ENCODE peak calls at places on chromosomes 1 and 21, in ten cellular contexts. W, I, G, A, Q, O, Y, F, X and S are unnamed samples.

GRCh38 chr1:225469051-225469450 is 41.2 kb upstream of the LBR start:
- DNase-seq in W (no peak), I (no peak), G (no peak), A (no peak), Q (no peak), O (no peak), Y (no peak), F (no peak), X (no peak), S (no peak)

GRCh38 chr1:11967028-11967547 is 13.2 kb upstream of the MFN2 start:
- DNase-seq in W (peak), I (peak), G (no peak), A (peak), Q (no peak), O (no peak), Y (no peak), F (peak), X (no peak), S (peak)

GRCh38 chr1:185350027-185350442 is 33.0 kb upstream of the IVNS1ABP start:
- DNase-seq in W (no peak), I (no peak), G (no peak), A (no peak), Q (no peak), O (no peak), Y (no peak), F (no peak), X (no peak), S (no peak)

GRCh38 chr21:45381036-45381787 is 23.8 kb upstream of the COL18A1 start:
- DNase-seq in W (no peak), I (no peak), G (no peak), A (no peak), Q (no peak), O (no peak), Y (no peak), F (no peak), X (no peak), S (no peak)

GRCh38 chr1:156961709-156962108 is 41.3 kb downstream of the LRRC71 start:
- DNase-seq in W (peak), I (no peak), G (no peak), A (peak), Q (no peak), O (no peak), Y (peak), F (no peak), X (no peak), S (no peak)

GRCh38 chr21:33026878-33027400 is 1.2 kb downstream of the OLIG2 start:
- DNase-seq in W (no peak), I (peak), G (no peak), A (no peak), Q (no peak), O (no peak), Y (no peak), F (peak), X (no peak), S (no peak)

GRCh38 chr1:165328136-165328535 is 28.4 kb downstream of the LMX1A start:
- DNase-seq in W (no peak), I (no peak), G (no peak), A (no peak), Q (no peak), O (no peak), Y (no peak), F (no peak), X (no peak), S (no peak)

GRCh38 chr21:46229133-46229922 is 754 bp upstream of the LSS start:
- DNase-seq in W (peak), I (peak), G (no peak), A (no peak), Q (no peak), O (no peak), Y (no peak), F (no peak), X (no peak), S (peak)

GRCh38 chr1:9426291-9426711 is 113.0 kb upstream of the SLC25A33 start:
- DNase-seq in W (no peak), I (peak), G (no peak), A (no peak), Q (no peak), O (no peak), Y (peak), F (no peak), X (no peak), S (no peak)

GRCh38 chr1:64920936-64921589 is 45.3 kb downstream of the JAK1 start:
- DNase-seq in W (peak), I (no peak), G (no peak), A (no peak), Q (no peak), O (no peak), Y (no peak), F (peak), X (no peak), S (no peak)

GRCh38 chr1:20840731-20841130 is 53.6 kb upstream of the HP1BP3 start:
- DNase-seq in W (no peak), I (no peak), G (no peak), A (no peak), Q (no peak), O (no peak), Y (no peak), F (no peak), X (no peak), S (no peak)

GRCh38 chr1:74728736-74729135 is 4.1 kb downstream of the CRYZ start:
- DNase-seq in W (no peak), I (no peak), G (no peak), A (no peak), Q (no peak), O (no peak), Y (no peak), F (peak), X (no peak), S (no peak)

GRCh38 chr1:155834296-155834926 is 22.6 kb downstream of the GON4L start:
- DNase-seq in W (no peak), I (no peak), G (no peak), A (no peak), Q (peak), O (no peak), Y (no peak), F (peak), X (peak), S (no peak)

GRCh38 chr1:9780554-9781110 is 43.1 kb downstream of the CLSTN1 start:
- DNase-seq in W (no peak), I (no peak), G (no peak), A (no peak), Q (no peak), O (no peak), Y (no peak), F (no peak), X (no peak), S (no peak)

GRCh38 chr1:226656601-226657277 is 82.3 kb downstream of the ITPKB start:
- DNase-seq in W (peak), I (no peak), G (peak), A (no peak), Q (no peak), O (no peak), Y (peak), F (peak), X (no peak), S (no peak)

GRCh38 chr1:154742586-154742985 is 127.5 kb downstream of the KCNN3 start:
- DNase-seq in W (no peak), I (no peak), G (no peak), A (no peak), Q (no peak), O (no peak), Y (no peak), F (no peak), X (no peak), S (no peak)

GRCh38 chr1:175192630-175193338 is at the start of gene KIAA0040:
- DNase-seq in W (peak), I (peak), G (peak), A (peak), Q (no peak), O (peak), Y (peak), F (no peak), X (peak), S (peak)

GRCh38 chr1:191757003-191757402 is 401.3 kb upstream of the RGS18 start:
- DNase-seq in W (no peak), I (no peak), G (no peak), A (no peak), Q (no peak), O (no peak), Y (no peak), F (peak), X (no peak), S (no peak)

GRCh38 chr1:53944469-53945182 is 873 bp downstream of the IFT25 start:
- DNase-seq in W (no peak), I (no peak), G (no peak), A (no peak), Q (no peak), O (no peak), Y (no peak), F (peak), X (no peak), S (no peak)

GRCh38 chr1:226671268-226671667 is 67.8 kb downstream of the ITPKB start:
- DNase-seq in W (no peak), I (no peak), G (no peak), A (no peak), Q (no peak), O (no peak), Y (no peak), F (no peak), X (no peak), S (no peak)

GRCh38 chr1:2459757-2460156 is 16.3 kb upstream of the PLCH2 start:
- DNase-seq in W (no peak), I (no peak), G (no peak), A (no peak), Q (no peak), O (peak), Y (no peak), F (peak), X (no peak), S (no peak)
- TF ChIP-seq CTCF in W (no peak), I (no peak), G (peak), A (no peak), Q (peak), O (no peak), Y (no peak), F (peak), X (peak), S (no peak)

DNA sequence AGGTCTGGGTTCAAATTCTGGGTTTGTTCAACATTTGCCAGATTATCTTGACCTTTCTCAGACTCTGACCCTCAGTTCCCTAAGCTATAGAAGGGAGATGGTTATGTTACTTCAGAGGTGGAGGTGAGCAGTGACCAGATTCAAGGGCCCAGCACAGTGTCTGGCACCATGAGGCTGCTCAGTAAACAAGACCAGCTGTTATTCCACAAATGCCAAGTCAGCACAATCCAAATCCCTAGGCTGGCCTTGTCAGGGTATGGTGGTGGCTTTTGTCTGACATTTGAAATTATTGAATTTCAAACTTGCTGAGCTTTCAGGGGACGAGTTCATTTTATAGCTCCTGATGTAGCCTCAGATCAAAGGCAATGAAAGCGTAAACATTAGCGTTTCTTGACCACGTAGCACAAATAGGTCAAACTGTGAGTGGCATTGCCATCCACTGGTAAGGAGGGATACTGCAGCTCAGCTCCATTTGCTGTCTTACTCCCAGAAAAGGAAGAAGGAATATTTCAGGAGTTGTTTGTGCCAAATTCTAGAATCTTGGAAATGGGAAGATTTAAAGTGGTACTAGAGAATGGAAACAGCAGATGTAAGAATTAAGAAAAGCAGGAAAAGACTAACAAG is 94.3 kb upstream of the EDN2 start:
- DNase-seq in W (peak), I (no peak), G (no peak), A (no peak), Q (no peak), O (no peak), Y (no peak), F (peak), X (peak), S (no peak)
- TF ChIP-seq CTCF in W (peak), I (no peak), G (peak), A (peak), Q (peak), O (no peak), Y (no peak), F (peak), X (peak), S (peak)

DNA sequence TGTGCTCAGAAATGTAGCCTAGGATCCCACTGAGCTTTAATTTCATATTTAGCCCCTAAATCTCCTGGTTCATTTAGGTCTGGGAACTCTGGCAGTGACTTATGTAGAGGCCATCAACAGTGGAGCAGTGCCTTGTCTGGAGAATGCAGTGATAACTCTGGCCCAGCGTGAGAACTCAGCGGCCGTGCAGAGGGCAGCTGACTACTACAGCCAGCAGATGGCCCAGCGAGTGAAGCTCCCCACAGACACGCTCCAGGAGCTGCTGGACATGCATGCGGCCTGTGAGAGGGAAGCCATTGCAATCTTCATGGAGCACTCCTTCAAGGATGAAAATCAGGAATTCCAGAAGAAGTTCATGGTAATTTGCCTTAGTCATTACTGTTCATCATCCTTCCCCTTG is 17.8 kb downstream of the GBP6 start:
- DNase-seq in W (no peak), I (no peak), G (no peak), A (no peak), Q (no peak), O (no peak), Y (no peak), F (no peak), X (no peak), S (no peak)
- TF ChIP-seq CTCF in W (no peak), I (no peak), G (no peak), A (no peak), Q (no peak), O (no peak), Y (no peak), F (no peak), X (no peak), S (no peak)

DNA sequence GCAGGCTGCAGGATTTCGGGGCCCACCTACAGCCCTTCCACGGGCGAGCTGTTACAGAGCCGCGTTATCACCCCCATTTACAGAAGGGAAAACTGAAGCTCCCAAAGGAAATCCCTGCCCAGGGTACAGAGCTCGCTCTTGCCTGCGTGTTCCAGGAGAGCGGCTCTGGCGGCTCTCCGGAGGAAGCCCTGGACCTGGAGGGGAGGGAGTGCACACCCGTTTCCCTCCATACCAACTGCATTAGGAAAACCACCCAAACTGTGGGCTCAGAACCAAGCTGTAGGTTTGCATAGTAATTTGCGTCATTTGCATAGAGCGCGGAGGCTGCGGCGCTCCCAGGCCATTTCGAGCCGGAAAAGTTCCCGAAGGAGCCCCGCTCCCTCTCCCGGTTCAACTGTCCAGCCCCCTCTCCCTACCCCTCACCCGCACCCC is 24.7 kb upstream of the ADGRB2 start:
- DNase-seq in W (peak), I (peak), G (peak), A (no peak), Q (no peak), O (peak), Y (no peak), F (peak), X (no peak), S (no peak)
- TF ChIP-seq CTCF in W (no peak), I (no peak), G (no peak), A (no peak), Q (no peak), O (no peak), Y (no peak), F (no peak), X (no peak), S (no peak)